ENCODE peak calls at places on chromosomes 3 and 15, in eight cellular contexts. N is AG04450, M is adrenal gland, Y is WERI-Rb-1, V is endodermal cell, O is fibroblast of lung, L is upper lobe of left lung, H is ovary. G is an unnamed sample.
A peak's percentile ranks its signal among the peaks of the same experiment; 100 is the strongest.

GRCh38 chr15:90647326-90647725 is 69.8 kb upstream of the BLM start:
- DNase-seq in N (no peak), M (no peak), Y (no peak), V (no peak), O (no peak), L (no peak), H (no peak), G (no peak)

GRCh38 chr3:134709076-134709475 is 58.3 kb upstream of the KY start:
- DNase-seq in N (no peak), M (no peak), Y (no peak), V (no peak), O (no peak), L (no peak), H (no peak), G (no peak)

GRCh38 chr3:29451901-29452300 is 171.0 kb downstream of the RBMS3 start:
- DNase-seq in N (no peak), M (no peak), Y (no peak), V (no peak), O (no peak), L (no peak), H (no peak), G (no peak)

GRCh38 chr15:74788716-74789151 is 6.9 kb downstream of the CSK start:
- DNase-seq in N (no peak), M (no peak), Y (no peak), V (no peak), O (no peak), L (peak; percentile 46), H (no peak), G (peak; percentile 47)

GRCh38 chr3:138673641-138674040 is 65.1 kb downstream of the FAIM start:
- DNase-seq in N (no peak), M (no peak), Y (no peak), V (peak; percentile 53), O (peak; percentile 29), L (no peak), H (no peak), G (no peak)

GRCh38 chr3:29057326-29057725 is 223.5 kb upstream of the RBMS3 start:
- DNase-seq in N (peak; percentile 39), M (no peak), Y (no peak), V (no peak), O (peak; percentile 51), L (no peak), H (no peak), G (no peak)

GRCh38 chr3:113746955-113747718 is at the start of gene ATP6V1A:
- DNase-seq in N (no peak), M (peak; percentile 67), Y (peak; percentile 74), V (peak; percentile 94), O (no peak), L (peak; percentile 85), H (peak; percentile 76), G (peak; percentile 71)

GRCh38 chr3:8975081-8976020 is 12.1 kb upstream of the RAD18 start:
- DNase-seq in N (no peak), M (no peak), Y (no peak), V (no peak), O (no peak), L (no peak), H (no peak), G (no peak)

GRCh38 chr3:128297401-128298138 is 144.3 kb downstream of the EEFSEC start:
- DNase-seq in N (no peak), M (peak; percentile 28), Y (no peak), V (peak; percentile 22), O (no peak), L (peak; percentile 55), H (no peak), G (no peak)

GRCh38 chr3:10980216-10980799 is 12.2 kb upstream of the SLC6A1 start:
- DNase-seq in N (no peak), M (no peak), Y (no peak), V (no peak), O (no peak), L (no peak), H (no peak), G (no peak)

GRCh38 chr3:179037361-179037760 is 34.2 kb downstream of the ZMAT3 start:
- DNase-seq in N (no peak), M (no peak), Y (no peak), V (no peak), O (peak; percentile 42), L (no peak), H (no peak), G (peak; percentile 21)

GRCh38 chr3:179035232-179035631 is 36.4 kb downstream of the ZMAT3 start:
- DNase-seq in N (no peak), M (no peak), Y (no peak), V (no peak), O (no peak), L (no peak), H (no peak), G (no peak)

GRCh38 chr3:179036226-179036625 is 35.4 kb downstream of the ZMAT3 start:
- DNase-seq in N (no peak), M (no peak), Y (no peak), V (no peak), O (no peak), L (no peak), H (no peak), G (no peak)

GRCh38 chr3:179038216-179038898 is 33.3 kb downstream of the ZMAT3 start:
- DNase-seq in N (no peak), M (no peak), Y (no peak), V (no peak), O (no peak), L (no peak), H (no peak), G (no peak)

DNA sequence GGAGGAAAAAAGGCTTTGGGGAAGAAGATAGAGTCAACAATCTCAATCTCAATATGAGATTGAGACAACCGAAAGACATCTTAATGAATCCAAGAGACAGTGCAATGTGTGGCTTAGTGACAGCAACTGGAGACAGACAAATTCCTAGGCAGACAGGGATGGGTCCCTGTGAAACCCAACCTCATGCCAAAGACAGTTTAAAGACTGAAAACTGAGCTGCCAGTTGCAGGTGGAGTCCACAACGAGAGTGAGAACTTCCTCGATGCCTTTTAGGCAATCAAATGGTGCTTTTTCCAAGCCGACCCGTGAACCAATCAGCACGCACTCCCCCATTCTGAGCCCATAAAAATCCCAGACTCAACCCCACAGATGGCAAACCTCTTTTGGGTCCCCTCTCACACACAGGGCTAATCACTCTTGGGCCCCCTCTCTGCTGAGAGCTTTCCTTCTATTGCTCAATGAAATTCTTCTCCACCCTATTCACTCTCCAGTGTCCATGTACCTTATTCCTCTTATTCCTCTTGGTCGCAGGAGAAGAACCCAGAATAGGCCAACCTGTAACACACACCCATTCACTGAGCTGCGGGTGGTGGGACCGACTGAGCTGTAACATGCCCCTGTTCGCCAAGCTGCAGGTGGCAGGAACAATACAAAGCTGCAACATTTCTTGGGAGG is 34.8 kb downstream of the ZMAT3 start:
- DNase-seq in N (no peak), M (no peak), Y (no peak), V (no peak), O (no peak), L (no peak), H (no peak), G (no peak)
- H3K9me3 ChIP-seq in N (peaks cover 16% of the 10 kb centered on the region), M (no peaks in the 10 kb centered on the region), Y (no peaks in the 10 kb centered on the region), V (peaks cover 6% of the 10 kb centered on the region), O (no peaks in the 10 kb centered on the region), L (no peaks in the 10 kb centered on the region), H (no peaks in the 10 kb centered on the region), G (no peaks in the 10 kb centered on the region)

DNA sequence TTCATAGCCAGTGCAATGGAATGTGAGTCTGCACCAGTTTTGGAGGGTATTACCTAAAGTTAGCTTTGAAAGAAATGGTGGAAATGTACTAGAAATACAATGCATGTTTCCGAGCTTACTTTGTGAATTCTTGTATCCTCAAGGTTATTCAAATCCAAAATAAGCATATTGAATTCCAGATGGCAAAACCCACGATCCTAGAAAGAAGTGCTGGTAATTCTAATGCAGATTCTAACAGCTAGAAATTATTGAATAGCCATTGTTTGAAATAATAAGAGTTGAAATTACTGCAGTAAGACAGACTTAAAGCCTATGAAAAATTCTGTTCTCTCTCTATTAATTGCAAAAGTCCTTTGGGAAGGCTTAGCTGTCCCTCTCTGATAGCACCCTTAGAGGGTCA is 258.4 kb downstream of the CHL1 start:
- DNase-seq in N (no peak), M (no peak), Y (no peak), V (no peak), O (no peak), L (no peak), H (no peak), G (no peak)
- H3K9me3 ChIP-seq in N (no peaks in the 10 kb centered on the region), M (no peaks in the 10 kb centered on the region), Y (no peaks in the 10 kb centered on the region), V (peaks cover 83% of the 10 kb centered on the region), O (no peaks in the 10 kb centered on the region), L (no peaks in the 10 kb centered on the region), H (no peaks in the 10 kb centered on the region), G (no peaks in the 10 kb centered on the region)

GRCh38 chr15:25246641-25247417 is 192.0 kb downstream of the UBE3A start:
- DNase-seq in N (no peak), M (peak; percentile 9), Y (peak; percentile 2), V (no peak), O (no peak), L (peak; percentile 11), H (no peak), G (peak; percentile 5)

GRCh38 chr15:25248583-25249235 is 190.1 kb downstream of the UBE3A start:
- DNase-seq in N (no peak), M (peak; percentile 1), Y (no peak), V (no peak), O (no peak), L (peak; percentile 13), H (no peak), G (no peak)

GRCh38 chr15:25249236-25250010 is 189.4 kb downstream of the UBE3A start:
- DNase-seq in N (no peak), M (peak; percentile 3), Y (no peak), V (peak; percentile 22), O (no peak), L (no peak), H (peak; percentile 4), G (no peak)

GRCh38 chr15:25245801-25246622 is 192.8 kb downstream of the UBE3A start:
- DNase-seq in N (no peak), M (peak; percentile 6), Y (no peak), V (peak; percentile 20), O (no peak), L (no peak), H (peak; percentile 5), G (peak; percentile 3)

GRCh38 chr15:25247418-25248030 is 191.3 kb downstream of the UBE3A start:
- DNase-seq in N (no peak), M (peak; percentile 7), Y (no peak), V (no peak), O (no peak), L (no peak), H (peak; percentile 3), G (no peak)
- H3K9me3 ChIP-seq in N (peaks cover 96% of the 10 kb centered on the region), M (no peaks in the 10 kb centered on the region), Y (peaks cover 9% of the 10 kb centered on the region), V (peaks cover 7% of the 10 kb centered on the region), O (no peaks in the 10 kb centered on the region), L (peaks cover 17% of the 10 kb centered on the region), H (no peaks in the 10 kb centered on the region), G (no peaks in the 10 kb centered on the region)

GRCh38 chr3:30628931-30629590 is 22.7 kb downstream of the TGFBR2 start:
- DNase-seq in N (no peak), M (peak; percentile 38), Y (no peak), V (no peak), O (peak; percentile 32), L (no peak), H (no peak), G (no peak)

GRCh38 chr3:30625541-30626438 is 19.4 kb downstream of the TGFBR2 start:
- DNase-seq in N (peak; percentile 81), M (no peak), Y (no peak), V (no peak), O (peak; percentile 82), L (no peak), H (no peak), G (no peak)

GRCh38 chr3:30628188-30628930 is 22.0 kb downstream of the TGFBR2 start:
- DNase-seq in N (no peak), M (no peak), Y (no peak), V (no peak), O (no peak), L (no peak), H (no peak), G (no peak)

GRCh38 chr3:30629736-30630135 is 23.3 kb downstream of the TGFBR2 start:
- DNase-seq in N (no peak), M (no peak), Y (no peak), V (no peak), O (no peak), L (no peak), H (no peak), G (no peak)

GRCh38 chr3:30626443-30627181 is 20.2 kb downstream of the TGFBR2 start:
- DNase-seq in N (no peak), M (no peak), Y (no peak), V (no peak), O (peak; percentile 61), L (no peak), H (no peak), G (no peak)
- H3K9me3 ChIP-seq in N (no peaks in the 10 kb centered on the region), M (no peaks in the 10 kb centered on the region), Y (no peaks in the 10 kb centered on the region), V (no peaks in the 10 kb centered on the region), O (no peaks in the 10 kb centered on the region), L (no peaks in the 10 kb centered on the region), H (no peaks in the 10 kb centered on the region), G (no peaks in the 10 kb centered on the region)

G was measured in T-helper 17 cell.